ENCODE peak calls at places on chromosomes 13 and 19, in seven cellular contexts. G is IMR-90, O is BE2C, X is mesothelial cell of epicardium, M is RWPE1, V is neural progenitor cell, Z is Calu3. A is an unnamed sample.

GRCh38 chr13:53137777-53138176 is 109.2 kb downstream of the OLFM4 start:
- DNase-seq in X (no peak), G (peak), V (no peak), Z (no peak), O (no peak), M (peak), A (no peak)

GRCh38 chr19:1672038-1672768 is 19.8 kb upstream of the TCF3 start:
- DNase-seq in V (peak), M (peak), X (no peak), G (peak), O (peak), Z (peak), A (peak)

GRCh38 chr19:1259206-1259872 is 9.8 kb upstream of the CIRBP start:
- DNase-seq in Z (peak), O (peak), X (no peak), V (peak), M (no peak), G (peak), A (peak)

GRCh38 chr19:33248553-33248953 is 22.9 kb upstream of the SLC7A10 start:
- DNase-seq in O (no peak), V (no peak), Z (no peak), X (no peak), M (no peak), G (no peak), A (no peak)

GRCh38 chr13:85528578-85529215 is 270.5 kb downstream of the SLITRK6 start:
- DNase-seq in Z (no peak), G (peak), X (no peak), O (no peak), V (no peak), M (no peak), A (no peak)

GRCh38 chr13:31172535-31172934 is 10.8 kb upstream of the HSPH1 start:
- DNase-seq in V (no peak), O (no peak), X (no peak), M (peak), G (peak), Z (no peak), A (no peak)

GRCh38 chr13:42883771-42884170 is 102.4 kb downstream of the FAM216B start:
- DNase-seq in O (peak), X (no peak), G (peak), Z (peak), M (no peak), V (peak), A (no peak)

GRCh38 chr19:13208131-13208963 is 58.1 kb downstream of the IER2 start:
- DNase-seq in M (peak), O (no peak), G (peak), V (peak), X (no peak), Z (no peak), A (no peak)

GRCh38 chr19:2896694-2897093 is 4.0 kb upstream of the ZNF57 start:
- DNase-seq in X (no peak), V (no peak), Z (no peak), O (no peak), M (no peak), G (no peak), A (no peak)

GRCh38 chr13:30234763-30235162 is 72.6 kb downstream of the KATNAL1 start:
- DNase-seq in M (no peak), Z (no peak), O (no peak), X (no peak), V (peak), G (no peak), A (no peak)

GRCh38 chr13:90008707-90009149 is 1338.8 kb upstream of the MIR17HG start:
- DNase-seq in V (peak), X (no peak), G (no peak), O (no peak), Z (no peak), M (no peak), A (no peak)

GRCh38 chr19:2600914-2601870 is 101.3 kb downstream of the GNG7 start:
- DNase-seq in G (no peak), X (no peak), M (no peak), V (no peak), O (no peak), Z (no peak), A (no peak)

GRCh38 chr13:30916991-30917390 is 10.9 kb downstream of the MEDAG start:
- DNase-seq in Z (no peak), O (no peak), V (no peak), X (no peak), G (no peak), M (no peak), A (no peak)

GRCh38 chr19:7007859-7008258 is 13.4 kb downstream of the MBD3L2B start:
- DNase-seq in G (no peak), V (no peak), Z (no peak), M (no peak), O (no peak), X (no peak), A (no peak)

GRCh38 chr13:103195762-103196161 is 129.5 kb upstream of the SLC10A2 start:
- DNase-seq in X (no peak), Z (no peak), O (no peak), M (no peak), V (no peak), G (no peak), A (no peak)

GRCh38 chr19:5824791-5825577 is 14.5 kb downstream of the FUT6 start:
- DNase-seq in O (no peak), V (no peak), M (no peak), X (no peak), Z (no peak), G (no peak), A (no peak)

GRCh38 chr13:85148009-85148408 is 651.2 kb downstream of the SLITRK6 start:
- DNase-seq in G (no peak), Z (no peak), V (peak), O (peak), X (no peak), M (no peak), A (no peak)

GRCh38 chr13:95378603-95379002 is 77.4 kb upstream of the ABCC4 start:
- DNase-seq in M (no peak), Z (no peak), V (no peak), O (no peak), X (no peak), G (no peak), A (no peak)

GRCh38 chr19:3782330-3782729 is 3.9 kb downstream of the MATK start:
- DNase-seq in O (no peak), V (no peak), Z (no peak), G (no peak), X (no peak), M (no peak), A (no peak)

GRCh38 chr13:78998736-78999135 is 339.8 kb upstream of the OBI1 start:
- DNase-seq in M (no peak), V (no peak), O (no peak), X (no peak), Z (no peak), G (no peak), A (no peak)

GRCh38 chr13:109155301-109155761 is 525.9 kb downstream of the MYO16 start:
- DNase-seq in Z (no peak), O (no peak), X (no peak), G (peak), V (no peak), M (peak), A (no peak)

GRCh38 chr13:67227131-67227983 is 2.8 kb downstream of the PCDH9 start:
- DNase-seq in Z (no peak), V (no peak), X (no peak), M (no peak), G (no peak), O (no peak), A (no peak)
- TF ChIP-seq CTCF in Z (no peak), V (no peak), X (no peak), M (no peak), G (no peak), O (no peak), A (no peak)

GRCh38 chr19:14367016-14367415 is 14.2 kb upstream of the ADGRE5 start:
- DNase-seq in Z (no peak), V (no peak), O (no peak), M (no peak), X (no peak), G (no peak), A (no peak)

GRCh38 chr19:14366529-14366928 is 14.7 kb upstream of the ADGRE5 start:
- DNase-seq in V (peak), X (peak), M (peak), Z (peak), O (peak), G (peak), A (peak)

GRCh38 chr19:14363203-14364097 is 17.8 kb upstream of the ADGRE5 start:
- DNase-seq in G (peak), X (peak), M (peak), V (peak), O (peak), Z (peak), A (peak)

DNA sequence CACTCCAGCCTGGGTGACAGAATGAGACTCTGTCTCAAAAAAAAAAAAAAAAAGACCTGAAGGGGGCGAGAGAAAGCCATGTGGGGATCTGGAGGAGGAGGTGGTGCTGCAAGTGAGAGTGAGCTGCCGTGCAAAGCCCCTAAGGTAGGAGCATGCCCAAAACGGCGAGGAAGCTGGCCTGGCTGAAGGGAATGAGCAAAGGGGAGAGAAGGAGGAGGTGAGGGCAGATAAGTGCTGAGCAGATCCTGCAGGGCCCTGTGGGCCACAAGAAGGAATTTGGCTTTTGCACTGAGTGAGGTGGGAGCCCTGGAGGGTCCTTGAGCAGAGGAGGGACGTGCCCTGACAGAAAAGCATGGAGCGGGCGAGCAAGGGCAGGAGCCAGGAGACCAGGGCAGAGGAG is 19.4 kb upstream of the ADGRE5 start:
- DNase-seq in O (no peak), G (no peak), Z (no peak), V (peak), M (no peak), X (no peak), A (no peak)
- TF ChIP-seq CTCF in O (peak), G (no peak), Z (no peak), V (peak), M (no peak), X (no peak), A (no peak)

GRCh38 chr19:42291437-42291815 is 10.5 kb upstream of the PRR19 start:
- DNase-seq in X (no peak), Z (no peak), O (no peak), G (no peak), M (no peak), V (no peak), A (no peak)

GRCh38 chr19:42293539-42293938 is 8.4 kb upstream of the PRR19 start:
- DNase-seq in M (no peak), O (no peak), Z (no peak), X (no peak), V (peak), G (no peak), A (no peak)

GRCh38 chr19:42292042-42292960 is 9.6 kb upstream of the PRR19 start:
- DNase-seq in Z (no peak), O (no peak), X (no peak), M (no peak), G (no peak), V (no peak), A (no peak)

GRCh38 chr19:42293966-42294365 is 8.0 kb upstream of the PRR19 start:
- DNase-seq in M (no peak), O (no peak), Z (no peak), G (no peak), V (no peak), X (no peak), A (no peak)

DNA sequence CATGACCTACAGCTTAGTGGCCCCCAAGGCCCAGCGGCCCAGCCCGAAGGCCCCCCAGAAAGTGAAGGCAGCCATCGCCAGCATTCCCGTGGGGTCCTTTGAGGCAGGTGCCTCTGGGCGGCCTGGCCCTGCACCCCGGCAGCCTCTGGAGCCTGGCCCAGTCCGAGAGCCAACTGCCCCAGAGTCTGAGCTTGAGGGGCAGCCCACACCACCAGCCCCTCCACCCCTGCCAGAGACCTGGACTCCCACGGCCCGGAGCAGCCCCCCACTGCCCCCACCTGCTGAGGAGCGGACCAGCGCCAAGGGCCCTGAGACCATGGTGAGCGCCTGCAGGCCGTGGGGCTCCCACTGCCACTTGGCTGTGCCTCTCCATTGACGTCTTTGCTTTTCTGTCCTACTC is 9.0 kb upstream of the PRR19 start:
- DNase-seq in O (no peak), X (no peak), M (no peak), V (no peak), G (no peak), Z (no peak), A (no peak)
- TF ChIP-seq CTCF in O (no peak), X (no peak), M (no peak), V (no peak), G (no peak), Z (no peak), A (no peak)

GRCh38 chr19:10565028-10565566 is 713 bp downstream of the KRI1 start:
- DNase-seq in G (peak), M (peak), O (peak), Z (peak), X (no peak), V (peak), A (peak)
- TF ChIP-seq CTCF in G (peak), M (peak), O (peak), Z (no peak), X (no peak), V (peak), A (no peak)

GRCh38 chr13:27665333-27665732 is 43.6 kb downstream of the POLR1D start:
- DNase-seq in M (peak), V (peak), Z (no peak), X (no peak), O (no peak), G (peak), A (no peak)
- TF ChIP-seq CTCF in M (no peak), V (peak), Z (no peak), X (no peak), O (peak), G (no peak), A (no peak)

DNA sequence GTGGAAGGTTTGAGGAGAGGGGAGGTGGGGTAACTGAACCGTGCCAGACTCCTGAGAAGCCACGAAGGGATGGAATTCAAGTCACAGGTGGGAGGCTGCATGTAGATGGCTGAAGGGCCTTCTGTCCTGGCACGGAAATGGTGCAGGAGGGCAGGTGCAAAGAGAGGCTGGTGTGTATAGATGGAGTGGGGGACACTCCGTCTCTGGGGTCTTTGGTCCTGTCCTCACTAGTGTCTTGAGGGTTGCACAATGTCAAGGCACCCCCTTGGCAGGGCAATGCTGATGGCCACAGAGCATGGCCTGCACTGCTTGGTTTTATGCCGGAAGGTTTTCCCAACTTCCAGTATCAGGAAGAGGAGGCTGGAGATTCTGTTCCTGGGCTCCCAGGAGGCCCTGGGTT is 82.7 kb upstream of the SIAH3 start:
- DNase-seq in X (no peak), O (no peak), G (no peak), M (no peak), V (no peak), Z (no peak), A (no peak)
- TF ChIP-seq CTCF in X (no peak), O (no peak), G (no peak), M (no peak), V (no peak), Z (no peak), A (no peak)

GRCh38 chr13:88978607-88979006 is 1307.4 kb downstream of the SLITRK5 start:
- DNase-seq in M (no peak), X (no peak), V (no peak), G (no peak), O (no peak), Z (no peak), A (no peak)

GRCh38 chr13:88979465-88980180 is 1308.5 kb downstream of the SLITRK5 start:
- DNase-seq in Z (no peak), G (no peak), X (no peak), V (no peak), O (peak), M (no peak), A (no peak)
- TF ChIP-seq CTCF in Z (no peak), G (no peak), X (no peak), V (no peak), O (peak), M (no peak), A (no peak)

GRCh38 chr19:19425170-19425875 is 19.8 kb downstream of the GATAD2A start:
- DNase-seq in M (no peak), G (no peak), O (no peak), X (no peak), V (no peak), Z (no peak), A (no peak)
- TF ChIP-seq CTCF in M (no peak), G (no peak), O (no peak), X (no peak), V (no peak), Z (no peak), A (no peak)

DNA sequence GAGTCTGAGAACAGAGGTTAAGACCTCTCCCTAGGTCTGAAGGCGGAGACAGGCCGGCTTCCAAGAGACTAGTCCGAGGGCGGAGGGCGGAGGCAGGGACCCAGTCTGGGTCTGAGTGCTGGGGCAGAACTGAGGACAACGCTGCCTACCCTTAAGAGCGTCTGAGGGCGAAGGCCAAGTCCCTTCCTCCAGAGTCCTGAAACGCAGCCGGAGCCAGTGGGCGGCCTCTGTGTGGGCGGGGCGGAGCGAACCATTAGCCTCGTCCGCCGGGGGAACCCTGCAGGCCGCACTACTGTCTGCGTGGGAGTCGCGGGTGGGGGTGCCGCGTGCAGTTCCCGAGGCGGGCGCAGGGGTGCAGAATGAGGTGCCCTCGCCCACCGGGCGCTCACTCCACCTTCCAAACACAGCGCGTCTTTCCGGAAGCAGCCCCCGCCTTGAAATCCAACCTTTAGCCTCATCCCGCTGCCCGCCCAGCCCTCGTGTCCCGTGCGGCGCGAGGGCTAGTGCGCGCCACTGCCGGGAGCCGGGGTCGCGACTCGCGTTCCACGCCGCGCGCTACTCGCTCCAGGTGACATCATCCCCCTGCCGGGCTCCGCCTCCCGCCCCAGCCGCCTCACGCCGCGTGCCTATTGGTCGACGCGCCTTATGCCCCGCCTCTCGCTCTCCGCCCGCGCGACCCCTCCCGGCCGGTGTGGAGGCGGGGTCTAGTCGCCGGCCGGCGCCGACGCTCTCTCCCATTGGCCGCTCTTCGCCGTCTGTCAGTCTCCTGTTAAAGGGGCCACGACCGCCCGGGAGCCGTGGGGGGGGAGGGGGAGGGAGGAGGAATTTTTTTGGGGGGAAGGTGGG is at the start of gene C19orf73:
- DNase-seq in X (peak), O (peak), G (peak), Z (peak), M (peak), V (peak), A (peak)
- TF ChIP-seq CTCF in X (no peak), O (no peak), G (no peak), Z (peak), M (no peak), V (no peak), A (peak)

GRCh38 chr13:51525567-51526165 is 58.6 kb upstream of the WDFY2 start:
- DNase-seq in V (no peak), Z (no peak), M (no peak), X (no peak), G (peak), O (no peak), A (no peak)
- TF ChIP-seq CTCF in V (no peak), Z (no peak), M (no peak), X (no peak), G (no peak), O (no peak), A (no peak)